ENCODE peak calls at places on chromosomes 7 and 10, in six cellular contexts. L, G, J, M, D and T are unnamed samples.

GRCh38 chr10:113520606-113521481 is 32.0 kb upstream of the HABP2 start:
- DNase-seq in L (peak), G (peak), J (peak), M (peak), D (peak), T (peak)

GRCh38 chr7:150388709-150389531 is 9.8 kb downstream of the ZNF775 start:
- DNase-seq in L (no peak), G (no peak), J (peak), M (no peak), D (peak), T (no peak)

GRCh38 chr10:19638173-19638872 is 177.9 kb upstream of the PLXDC2 start:
- DNase-seq in L (peak), G (no peak), J (peak), M (peak), D (no peak), T (no peak)

GRCh38 chr10:117391436-117392205 is 16.4 kb upstream of the PDZD8 start:
- DNase-seq in L (no peak), G (no peak), J (peak), M (no peak), D (peak), T (no peak)

GRCh38 chr10:26697922-26698608 is 564 bp downstream of the PDSS1 start:
- DNase-seq in L (peak), G (no peak), J (no peak), M (no peak), D (peak), T (no peak)

GRCh38 chr10:89029201-89029600 is 38.6 kb downstream of the FAS start:
- DNase-seq in L (no peak), G (no peak), J (no peak), M (no peak), D (no peak), T (no peak)

GRCh38 chr10:58322072-58322834 is 12.6 kb upstream of the UBE2D1 start:
- DNase-seq in L (peak), G (no peak), J (no peak), M (peak), D (no peak), T (peak)

GRCh38 chr10:23081891-23082290 is 13.5 kb upstream of the MSRB2 start:
- DNase-seq in L (peak), G (no peak), J (no peak), M (peak), D (no peak), T (no peak)

GRCh38 chr10:54800677-54801480 is at the start of gene PCDH15:
- DNase-seq in L (peak), G (no peak), J (peak), M (peak), D (peak), T (peak)

GRCh38 chr10:92222603-92223275 is 68.1 kb downstream of the CPEB3 start:
- DNase-seq in L (peak), G (no peak), J (no peak), M (no peak), D (no peak), T (no peak)

GRCh38 chr7:99461221-99461620 is 4.7 kb downstream of the ATP5MF start:
- DNase-seq in L (no peak), G (no peak), J (no peak), M (no peak), D (no peak), T (no peak)

GRCh38 chr7:34096135-34096775 is 190.9 kb downstream of the BMPER start:
- DNase-seq in L (peak), G (no peak), J (peak), M (peak), D (no peak), T (no peak)

GRCh38 chr7:44486001-44486400 is 4.5 kb downstream of the NUDCD3 start:
- DNase-seq in L (no peak), G (no peak), J (no peak), M (no peak), D (no peak), T (no peak)

GRCh38 chr7:111096997-111097396 is 6.1 kb downstream of the LRRN3 start:
- DNase-seq in L (no peak), G (no peak), J (no peak), M (no peak), D (peak), T (no peak)

GRCh38 chr7:84092207-84092606 is 102.4 kb downstream of the SEMA3A start:
- DNase-seq in L (no peak), G (no peak), J (no peak), M (peak), D (no peak), T (no peak)

GRCh38 chr7:113283861-113284260 is 165.5 kb upstream of the SMIM30 start:
- DNase-seq in L (peak), G (no peak), J (no peak), M (no peak), D (no peak), T (no peak)

GRCh38 chr10:14905890-14906289 is 27.2 kb downstream of the SUV39H2 start:
- DNase-seq in L (no peak), G (no peak), J (no peak), M (no peak), D (no peak), T (no peak)

GRCh38 chr7:97732567-97733275 is 835 bp downstream of the TAC1 start:
- DNase-seq in L (no peak), G (no peak), J (no peak), M (no peak), D (peak), T (no peak)

GRCh38 chr7:353746-354325 is 63.9 kb downstream of the FOXL3 start:
- DNase-seq in L (peak), G (no peak), J (no peak), M (no peak), D (no peak), T (no peak)

GRCh38 chr7:94295805-94296204 is 98.9 kb upstream of the COL1A2 start:
- DNase-seq in L (peak), G (no peak), J (peak), M (peak), D (no peak), T (no peak)

GRCh38 chr7:134046594-134047128 is 80.5 kb upstream of the LRGUK start:
- DNase-seq in L (no peak), G (no peak), J (no peak), M (no peak), D (peak), T (no peak)

GRCh38 chr7:134481167-134481566 is 22.3 kb upstream of the AKR1B1 start:
- DNase-seq in L (no peak), G (no peak), J (no peak), M (no peak), D (no peak), T (no peak)

DNA sequence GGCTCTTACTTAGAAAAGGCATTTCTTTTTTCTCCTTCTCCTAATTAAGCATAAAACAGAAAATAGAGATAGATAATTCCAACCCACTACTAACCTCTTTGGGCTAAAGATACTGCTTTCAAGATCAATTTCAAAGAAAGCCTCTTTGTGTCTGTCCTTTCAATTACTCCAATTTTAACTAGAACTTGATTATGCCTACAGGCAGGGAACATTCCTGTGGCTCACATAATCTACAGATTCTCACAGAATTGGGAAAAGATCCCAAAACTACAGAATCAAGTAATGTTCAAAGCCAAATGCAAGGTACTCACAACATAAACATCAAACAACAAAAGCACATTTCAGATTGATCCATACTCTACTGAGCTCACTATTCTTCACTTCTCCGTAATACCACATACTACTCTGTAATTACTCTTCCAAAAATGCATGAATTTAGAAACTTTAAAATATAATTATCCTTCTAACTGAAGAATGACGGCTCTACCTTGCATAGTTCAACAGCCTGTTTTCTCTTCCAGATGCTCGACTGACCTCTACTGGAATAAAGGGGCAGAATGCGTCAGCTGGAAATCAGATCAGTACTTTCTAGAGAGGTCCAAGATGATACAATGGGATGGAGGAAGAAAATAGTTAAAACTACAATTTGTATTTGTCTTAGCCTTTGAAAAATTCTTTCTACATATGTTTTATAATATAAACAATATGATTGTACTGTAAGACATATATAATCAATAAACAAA is 3.9 kb downstream of the MTERF1 start:
- DNase-seq in L (peak), G (no peak), J (no peak), M (peak), D (no peak), T (no peak)
- TF ChIP-seq CTCF in L (peak), G (peak), J (peak), M (peak), D (peak), T (no peak)

GRCh38 chr10:78301891-78302738 is 268.5 kb downstream of the RPS24 start:
- DNase-seq in L (no peak), G (no peak), J (peak), M (peak), D (peak), T (no peak)
- TF ChIP-seq CTCF in L (no peak), G (peak), J (peak), M (peak), D (peak), T (no peak)

GRCh38 chr10:78210976-78211375 is 177.3 kb downstream of the RPS24 start:
- DNase-seq in L (no peak), G (no peak), J (no peak), M (no peak), D (no peak), T (no peak)

GRCh38 chr10:78212134-78212785 is 178.6 kb downstream of the RPS24 start:
- DNase-seq in L (peak), G (no peak), J (peak), M (no peak), D (no peak), T (no peak)

GRCh38 chr10:78211476-78212110 is 177.9 kb downstream of the RPS24 start:
- DNase-seq in L (peak), G (no peak), J (peak), M (peak), D (peak), T (peak)

GRCh38 chr10:78209987-78210386 is 176.3 kb downstream of the RPS24 start:
- DNase-seq in L (no peak), G (no peak), J (no peak), M (no peak), D (no peak), T (no peak)

DNA sequence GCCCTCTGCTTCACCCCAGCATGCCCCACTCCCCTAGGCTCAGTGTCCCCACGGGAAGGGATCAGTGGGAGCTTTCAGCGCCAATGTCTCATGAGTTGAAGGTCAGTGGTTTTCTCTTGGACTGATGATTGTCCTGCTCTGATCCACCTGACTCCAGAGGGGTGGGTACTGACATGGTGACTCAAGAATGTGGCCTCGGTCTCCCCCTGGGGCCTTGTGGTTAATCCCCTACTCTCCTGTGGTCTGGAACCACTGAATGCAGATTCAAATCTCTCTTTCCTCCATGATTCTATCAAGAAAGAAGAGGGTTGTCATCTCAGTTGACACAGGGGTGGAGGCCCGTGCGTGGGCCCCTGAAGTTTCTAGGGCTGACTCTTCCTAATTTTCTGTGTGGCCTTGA is 176.9 kb downstream of the RPS24 start:
- DNase-seq in L (no peak), G (no peak), J (no peak), M (no peak), D (no peak), T (no peak)
- TF ChIP-seq CTCF in L (no peak), G (no peak), J (no peak), M (no peak), D (no peak), T (no peak)

GRCh38 chr7:135833642-135834041 is 85.0 kb upstream of the FAM180A start:
- DNase-seq in L (no peak), G (no peak), J (no peak), M (no peak), D (no peak), T (no peak)
- TF ChIP-seq CTCF in L (no peak), G (no peak), J (no peak), M (no peak), D (no peak), T (no peak)